ENCODE peak calls at places on chromosomes 6 and 20, in four cellular contexts. S is WTC11, P is K562, I is HepG2. Y is an unnamed sample.

GRCh38 chr6:113359155-113360140 is 497.7 kb upstream of the MARCKS start:
- DNase-seq in P (no peak), I (no peak), S (no peak), Y (no peak)

GRCh38 chr6:455006-455585 is 63.5 kb downstream of the IRF4 start:
- DNase-seq in S (no peak), I (no peak), P (no peak), Y (no peak)

GRCh38 chr20:50191065-50191565 is 485 bp downstream of the CEBPB start:
- DNase-seq in S (no peak), P (peak; percentile 62), I (no peak), Y (no peak)

GRCh38 chr20:57126481-57127092 is 139.9 kb downstream of the BMP7 start:
- DNase-seq in P (no peak), I (no peak), S (no peak), Y (no peak)

GRCh38 chr20:37350655-37351574 is 5.0 kb downstream of the SRC start:
- DNase-seq in I (no peak), S (no peak), P (no peak), Y (no peak)

GRCh38 chr6:40997256-40997957 is 41.6 kb downstream of the UNC5CL start:
- DNase-seq in P (peak; percentile 64), I (peak; percentile 95), S (peak; percentile 70), Y (no peak)

GRCh38 chr6:166542580-166542912 is 43.9 kb downstream of the RAMACL start:
- DNase-seq in P (no peak), S (peak; percentile 59), I (no peak), Y (no peak)

GRCh38 chr6:28337103-28337520 is 1.2 kb upstream of the ZSCAN31 start:
- DNase-seq in P (peak; percentile 38), S (no peak), I (no peak), Y (no peak)

GRCh38 chr20:3258429-3258828 is 19.4 kb upstream of the SLC4A11 start:
- DNase-seq in P (no peak), I (no peak), S (no peak), Y (no peak)

GRCh38 chr20:2128542-2128941 is 26.9 kb downstream of the STK35 start:
- DNase-seq in S (no peak), P (no peak), I (no peak), Y (no peak)

GRCh38 chr20:2132461-2132901 is 30.9 kb downstream of the STK35 start:
- DNase-seq in S (no peak), P (no peak), I (no peak), Y (no peak)

GRCh38 chr20:2130062-2130591 is 28.5 kb downstream of the STK35 start:
- DNase-seq in S (no peak), P (no peak), I (no peak), Y (no peak)

GRCh38 chr20:2131366-2131765 is 29.7 kb downstream of the STK35 start:
- DNase-seq in P (no peak), I (no peak), S (no peak), Y (no peak)

DNA sequence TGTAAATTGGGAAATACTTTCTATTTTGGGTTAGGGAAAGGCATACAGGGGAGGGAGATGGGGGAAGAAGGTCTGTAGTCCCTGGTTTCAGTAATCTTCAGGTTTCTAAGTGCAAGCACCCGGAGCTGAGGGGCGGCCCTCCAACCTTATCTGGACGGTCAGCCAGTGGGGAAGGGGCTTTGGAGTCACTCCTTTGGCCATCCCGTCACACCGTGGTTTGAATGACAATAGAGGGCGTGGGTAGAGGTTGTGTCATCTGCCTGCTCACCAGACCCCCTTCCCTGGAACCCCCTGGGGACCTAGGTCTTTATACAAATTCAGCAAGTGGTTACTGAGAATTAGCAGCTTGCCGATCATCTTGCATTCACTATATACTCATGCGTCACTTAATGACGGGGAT is 29.0 kb downstream of the STK35 start:
- DNase-seq in P (no peak), I (no peak), S (peak; percentile 40), Y (no peak)
- TF ChIP-seq TCF7 in P (no peak), I (no peak), S (no peak), Y (no peak)

GRCh38 chr20:54468082-54468481 is 7.3 kb upstream of the DOK5 start:
- DNase-seq in I (no peak), S (no peak), P (no peak), Y (no peak)
- TF ChIP-seq TCF7 in I (no peak), S (no peak), P (no peak), Y (no peak)

GRCh38 chr6:124052120-124052519 is 248.5 kb downstream of the NKAIN2 start:
- DNase-seq in I (no peak), P (no peak), S (no peak), Y (no peak)
- TF ChIP-seq TCF7 in I (no peak), P (no peak), S (no peak), Y (no peak)

DNA sequence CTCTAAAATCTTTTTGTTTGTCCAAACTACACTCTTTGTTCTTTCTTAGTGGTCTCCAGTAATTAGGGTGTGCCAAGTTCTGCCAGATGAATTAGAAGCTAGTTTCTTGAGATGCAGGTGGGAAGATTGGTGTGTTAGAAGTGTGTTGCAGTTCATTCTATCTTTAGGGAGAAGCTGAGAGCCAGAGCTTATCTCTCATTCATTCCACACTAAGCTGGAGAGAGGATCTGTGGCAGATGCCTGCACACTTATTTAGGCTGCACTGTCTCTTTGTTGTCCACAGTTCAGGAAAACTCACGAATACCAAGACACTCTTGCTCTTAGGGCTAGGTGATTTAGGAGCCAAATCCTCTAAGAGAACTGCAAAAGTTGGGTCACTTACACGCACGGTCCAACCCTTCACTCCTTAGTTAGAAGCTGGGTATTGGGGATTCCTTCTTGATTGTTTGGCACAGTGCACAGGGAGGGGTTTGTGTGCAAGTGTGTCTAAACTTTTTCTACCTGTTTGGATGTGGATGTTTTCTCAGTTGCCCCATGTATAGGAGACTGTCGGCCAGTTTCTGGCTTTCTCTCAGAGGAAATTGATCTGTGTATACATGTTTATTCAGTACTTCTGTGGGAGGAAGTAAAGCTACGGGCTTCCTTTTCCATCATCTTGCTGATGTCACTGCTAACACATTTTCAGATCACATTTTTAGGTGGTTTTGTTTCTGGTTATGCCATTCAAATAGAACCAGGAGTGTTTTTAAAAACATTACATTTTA is 49.5 kb downstream of the SMAP1 start:
- DNase-seq in I (no peak), P (no peak), S (no peak), Y (no peak)
- TF ChIP-seq TCF7 in I (no peak), P (no peak), S (no peak), Y (no peak)

GRCh38 chr20:6868864-6869263 is 101.4 kb downstream of the BMP2 start:
- DNase-seq in P (no peak), I (no peak), S (no peak), Y (no peak)
- TF ChIP-seq TCF7 in P (no peak), I (no peak), S (no peak), Y (no peak)

GRCh38 chr6:145067430-145067829 is 667.9 kb downstream of the EPM2A start:
- DNase-seq in P (no peak), S (no peak), I (no peak), Y (no peak)

GRCh38 chr6:145073811-145074210 is 661.5 kb downstream of the EPM2A start:
- DNase-seq in P (no peak), I (no peak), S (no peak), Y (no peak)

GRCh38 chr6:145069966-145070365 is 665.4 kb downstream of the EPM2A start:
- DNase-seq in I (no peak), S (no peak), P (no peak), Y (no peak)

GRCh38 chr6:145071836-145072235 is 663.5 kb downstream of the EPM2A start:
- DNase-seq in S (no peak), P (no peak), I (no peak), Y (no peak)

DNA sequence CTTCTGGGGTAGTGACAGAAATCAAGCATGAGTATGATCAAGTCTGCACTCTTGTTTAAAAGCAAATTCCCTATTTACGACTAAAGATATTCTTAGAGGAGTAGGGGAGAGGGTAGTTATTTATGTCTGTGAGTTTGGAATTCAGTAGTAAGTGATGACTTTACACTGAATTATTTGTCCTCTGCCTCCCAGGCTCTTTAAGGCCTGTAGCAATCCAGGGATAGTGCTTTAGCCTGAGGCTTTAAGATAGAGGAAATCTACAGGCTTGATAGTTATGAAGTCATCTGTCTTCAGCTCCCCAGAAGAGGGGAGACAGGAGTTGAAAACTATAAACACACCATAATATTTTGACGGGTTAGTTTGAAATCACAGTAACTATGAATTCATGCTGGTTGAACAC is 664.5 kb downstream of the EPM2A start:
- DNase-seq in S (no peak), I (no peak), P (no peak), Y (no peak)
- TF ChIP-seq TCF7 in S (no peak), I (no peak), P (no peak), Y (no peak)

DNA sequence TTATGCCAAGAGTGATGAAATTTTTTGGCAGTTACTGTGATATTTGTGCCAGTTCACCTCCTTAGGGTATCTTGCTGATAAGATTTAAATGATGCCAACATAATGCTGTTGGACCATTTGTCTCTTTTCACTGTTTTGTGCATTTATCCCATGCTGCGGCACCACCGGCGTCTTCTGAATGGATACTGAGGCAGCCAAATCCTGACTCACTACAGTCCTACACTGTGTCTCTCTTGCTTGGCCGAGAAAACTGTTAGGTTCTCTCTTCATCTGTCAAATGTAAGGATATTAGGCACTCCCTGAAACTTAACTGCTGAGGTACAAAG is 44.4 kb upstream of the DSE start:
- DNase-seq in S (no peak), I (no peak), P (no peak), Y (no peak)
- TF ChIP-seq TCF7 in S (no peak), I (no peak), P (no peak), Y (no peak)

GRCh38 chr6:62808575-62809293 is 402.5 kb upstream of the FKBP1C start:
- DNase-seq in I (no peak), P (no peak), S (no peak), Y (no peak)

GRCh38 chr6:62797190-62797589 is 414.1 kb upstream of the FKBP1C start:
- DNase-seq in S (no peak), I (no peak), P (no peak), Y (no peak)

GRCh38 chr6:62805431-62805830 is 405.8 kb upstream of the FKBP1C start:
- DNase-seq in I (no peak), S (no peak), P (no peak), Y (no peak)

GRCh38 chr6:62803094-62803493 is 408.2 kb upstream of the FKBP1C start:
- DNase-seq in P (no peak), S (peak; percentile 20), I (no peak), Y (no peak)
- TF ChIP-seq TCF7 in P (no peak), S (no peak), I (no peak), Y (no peak)

GRCh38 chr6:15349379-15349778 is 103.5 kb downstream of the JARID2 start:
- DNase-seq in S (no peak), P (no peak), I (no peak), Y (no peak)

GRCh38 chr6:15350386-15351083 is 104.7 kb downstream of the JARID2 start:
- DNase-seq in S (no peak), P (no peak), I (no peak), Y (no peak)

GRCh38 chr6:15352884-15353283 is 107.0 kb downstream of the JARID2 start:
- DNase-seq in S (no peak), P (no peak), I (no peak), Y (no peak)

GRCh38 chr6:15352229-15352628 is 106.4 kb downstream of the JARID2 start:
- DNase-seq in I (no peak), P (no peak), S (no peak), Y (no peak)

DNA sequence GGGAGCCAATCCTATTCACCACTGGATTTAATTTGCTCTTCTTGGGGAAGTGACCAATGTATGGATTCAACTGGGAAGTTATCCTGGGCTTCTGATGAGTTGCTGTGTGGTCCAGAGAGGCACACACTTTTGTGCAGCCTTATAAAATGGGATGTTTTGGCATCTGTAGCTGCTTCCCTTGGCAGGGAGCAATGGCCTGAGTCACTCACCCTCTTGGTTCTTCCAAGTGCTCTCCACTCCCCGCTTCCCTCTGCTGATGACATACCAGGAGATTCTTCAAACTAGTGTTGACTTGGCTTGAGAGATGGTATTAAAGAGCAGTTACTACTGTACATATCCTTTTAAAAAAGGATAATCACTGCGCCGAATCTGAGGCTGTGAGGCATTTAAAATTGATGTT is 105.8 kb downstream of the JARID2 start:
- DNase-seq in I (no peak), S (no peak), P (no peak), Y (no peak)
- TF ChIP-seq TCF7 in I (no peak), S (no peak), P (no peak), Y (no peak)

Y was measured in GM12878.